ENCODE peak calls at places on chromosome 17, in four cellular contexts. O is A549, C is HepG2, I is K562. D is an unnamed sample.

GRCh38 chr17:21674242-21674731 is 18.0 kb upstream of the KCNJ18 start:
- DNase-seq in O (no peak), C (no peak), I (peak), D (no peak)

GRCh38 chr17:1829189-1829578 is 518 bp downstream of the SMYD4 start:
- DNase-seq in O (peak), C (peak), I (no peak), D (no peak)

GRCh38 chr17:58391302-58391984 is 25.9 kb downstream of the RNF43 start:
- DNase-seq in O (peak), C (peak), I (peak), D (no peak)

GRCh38 chr17:39668141-39668924 is at the start of gene PNMT:
- DNase-seq in O (peak), C (peak), I (peak), D (peak)

GRCh38 chr17:80833952-80834895 is 157.4 kb upstream of the CHMP6 start:
- DNase-seq in O (no peak), C (no peak), I (no peak), D (no peak)

GRCh38 chr17:28878981-28879380 is 18.6 kb downstream of the FLOT2 start:
- DNase-seq in O (peak), C (peak), I (peak), D (peak)

GRCh38 chr17:78979780-78980623 is at the start of gene LGALS3BP:
- DNase-seq in O (peak), C (peak), I (no peak), D (peak)

GRCh38 chr17:79601604-79602420 is 9.0 kb downstream of the RBFOX3 start:
- DNase-seq in O (no peak), C (no peak), I (no peak), D (no peak)

GRCh38 chr17:37480427-37480826 is 9.3 kb upstream of the DUSP14 start:
- DNase-seq in O (no peak), C (no peak), I (no peak), D (no peak)

GRCh38 chr17:39099686-39100293 is 51.6 kb downstream of the PLXDC1 start:
- DNase-seq in O (no peak), C (no peak), I (no peak), D (no peak)

GRCh38 chr17:70829876-70830275 is 660.5 kb downstream of the KCNJ2 start:
- DNase-seq in O (no peak), C (no peak), I (no peak), D (no peak)

GRCh38 chr17:915416-916201 is 64.0 kb downstream of the NXN start:
- DNase-seq in O (no peak), C (no peak), I (no peak), D (no peak)

GRCh38 chr17:62705781-62706597 is 78.5 kb downstream of the MRC2 start:
- DNase-seq in O (no peak), C (no peak), I (no peak), D (no peak)

GRCh38 chr17:77677637-77678036 is 280.9 kb upstream of the TNRC6C start:
- DNase-seq in O (no peak), C (no peak), I (no peak), D (no peak)

GRCh38 chr17:78058581-78058980 is 70.0 kb downstream of the TMC6 start:
- DNase-seq in O (no peak), C (no peak), I (no peak), D (no peak)

GRCh38 chr17:73940511-73940910 is 263.0 kb upstream of the RPL38 start:
- DNase-seq in O (no peak), C (no peak), I (no peak), D (no peak)

GRCh38 chr17:9976283-9977009 is 71.4 kb upstream of the RCVRN start:
- DNase-seq in O (no peak), C (no peak), I (no peak), D (no peak)

GRCh38 chr17:57783338-57783742 is 38.2 kb upstream of the CCDC182 start:
- DNase-seq in O (peak), C (peak), I (peak), D (peak)

GRCh38 chr17:39835038-39835786 is 28.9 kb downstream of the IKZF3 start:
- DNase-seq in O (no peak), C (peak), I (no peak), D (no peak)

GRCh38 chr17:82497483-82498405 is 21.8 kb upstream of the FOXK2 start:
- DNase-seq in O (peak), C (no peak), I (no peak), D (peak)

GRCh38 chr17:40109471-40109824 is 9.1 kb upstream of the NR1D1 start:
- DNase-seq in O (no peak), C (peak), I (no peak), D (peak)

GRCh38 chr17:8488931-8489330 is 53.2 kb downstream of the NDEL1 start:
- DNase-seq in O (peak), C (no peak), I (no peak), D (peak)
- TF ChIP-seq MAX in O (no peak), C (no peak), I (no peak), D (no peak)

GRCh38 chr17:6487243-6488007 is 43.2 kb downstream of the PIMREG start:
- DNase-seq in O (no peak), C (no peak), I (no peak), D (no peak)
- TF ChIP-seq MYC in O (no peak), C (no peak), I (no peak), D (no peak)

GRCh38 chr17:66021757-66022156 is 170.2 kb downstream of the CEP112 start:
- DNase-seq in O (no peak), C (no peak), I (no peak), D (no peak)
- TF ChIP-seq CTCF in O (no peak), C (peak), I (peak), D (no peak)

GRCh38 chr17:15261818-15262290 is 3.3 kb downstream of the PMP22 start:
- DNase-seq in O (peak), C (no peak), I (no peak), D (no peak)
- TF ChIP-seq MAX in O (no peak), C (no peak), I (no peak), D (no peak)

GRCh38 chr17:48854774-48855476 is 24.1 kb downstream of the CALCOCO2 start:
- DNase-seq in O (no peak), C (no peak), I (no peak), D (no peak)

GRCh38 chr17:48852251-48852650 is 21.4 kb downstream of the CALCOCO2 start:
- DNase-seq in O (no peak), C (no peak), I (no peak), D (no peak)

GRCh38 chr17:48856122-48856821 is 25.4 kb downstream of the CALCOCO2 start:
- DNase-seq in O (no peak), C (no peak), I (no peak), D (no peak)

DNA sequence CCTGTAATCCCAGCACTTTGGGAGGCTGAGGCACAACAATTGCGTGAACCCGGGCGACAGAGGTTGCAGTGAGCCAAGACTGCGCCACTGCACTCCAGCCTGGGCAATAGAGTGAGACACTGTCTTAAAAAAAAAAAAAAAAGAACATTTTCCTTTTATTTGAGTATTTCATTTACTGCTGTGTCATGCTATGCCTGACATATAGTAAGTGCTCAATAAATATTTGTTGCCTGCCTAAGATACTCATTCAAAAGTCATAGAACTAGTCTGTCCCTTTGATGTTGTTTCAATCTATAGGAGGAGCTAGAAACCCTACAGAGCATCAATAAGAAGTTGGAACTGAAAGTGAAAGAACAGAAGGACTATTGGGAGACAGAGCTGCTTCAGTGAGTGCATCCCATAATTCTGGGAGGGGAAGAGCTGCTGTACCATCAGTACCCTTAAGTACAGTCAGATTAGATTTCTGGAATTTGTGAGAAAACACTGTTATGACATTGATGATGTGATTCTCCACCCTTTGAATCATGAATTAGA is 20.0 kb downstream of the CALCOCO2 start:
- DNase-seq in O (no peak), C (no peak), I (no peak), D (no peak)
- TF ChIP-seq MYC in O (no peak), C (no peak), I (no peak), D (no peak)

GRCh38 chr17:76278952-76279741 is 14.0 kb downstream of the UBALD2 start:
- DNase-seq in O (peak), C (peak), I (peak), D (peak)
- TF ChIP-seq CTCF in O (peak), C (peak), I (peak), D (peak)

GRCh38 chr17:17300624-17301568 is 2.3 kb upstream of the NT5M start:
- DNase-seq in O (peak), C (no peak), I (no peak), D (peak)
- TF ChIP-seq MAX in O (peak), C (no peak), I (no peak), D (no peak)

D was measured in NB4.